ENCODE peak calls at places on chromosomes 1 and 21, in six cellular contexts. One of them, this sample, is unnamed.

GRCh38 chr1:67540733-67541125 is 110.5 kb upstream of the SERBP1 start:
- DNase-seq in LoVo: no peak
- DNase-seq in AG09319: no peak
- DNase-seq in stimulated activated effector memory CD8-positive, alpha-beta T cell treated with anti-CD3 and anti-CD28 coated beads, Interleukin-12 subunit alpha, Interleukin-12 subunit beta, amount 100 ng/mL, for 72 hours: no peak
- DNase-seq in AG08395: no peak
- DNase-seq in Right ventricle myocardium superior: no peak
- DNase-seq in this sample: no peak

GRCh38 chr1:203172184-203173115 is 3.2 kb downstream of the MYBPH start:
- DNase-seq in stimulated activated effector memory CD8-positive, alpha-beta T cell treated with anti-CD3 and anti-CD28 coated beads, Interleukin-12 subunit alpha, Interleukin-12 subunit beta, amount 100 ng/mL, for 72 hours: peak; percentile 49
- DNase-seq in Right ventricle myocardium superior: peak; percentile 65
- DNase-seq in AG08395: peak; percentile 83
- DNase-seq in AG09319: no peak
- DNase-seq in LoVo: peak; percentile 44
- DNase-seq in this sample: peak; percentile 43

GRCh38 chr21:32483293-32483595 is 70.7 kb downstream of the EVA1C start:
- DNase-seq in Right ventricle myocardium superior: no peak
- DNase-seq in stimulated activated effector memory CD8-positive, alpha-beta T cell treated with anti-CD3 and anti-CD28 coated beads, Interleukin-12 subunit alpha, Interleukin-12 subunit beta, amount 100 ng/mL, for 72 hours: no peak
- DNase-seq in AG08395: no peak
- DNase-seq in AG09319: no peak
- DNase-seq in LoVo: no peak
- DNase-seq in this sample: no peak

GRCh38 chr1:38045431-38046332 is 911 bp downstream of the POU3F1 start:
- DNase-seq in AG08395: no peak
- DNase-seq in stimulated activated effector memory CD8-positive, alpha-beta T cell treated with anti-CD3 and anti-CD28 coated beads, Interleukin-12 subunit alpha, Interleukin-12 subunit beta, amount 100 ng/mL, for 72 hours: no peak
- DNase-seq in AG09319: no peak
- DNase-seq in LoVo: no peak
- DNase-seq in Right ventricle myocardium superior: peak; percentile 46
- DNase-seq in this sample: no peak

GRCh38 chr1:63898428-63899220 is 124.8 kb downstream of the ROR1 start:
- DNase-seq in Right ventricle myocardium superior: no peak
- DNase-seq in AG08395: no peak
- DNase-seq in stimulated activated effector memory CD8-positive, alpha-beta T cell treated with anti-CD3 and anti-CD28 coated beads, Interleukin-12 subunit alpha, Interleukin-12 subunit beta, amount 100 ng/mL, for 72 hours: no peak
- DNase-seq in AG09319: no peak
- DNase-seq in LoVo: no peak
- DNase-seq in this sample: no peak

GRCh38 chr1:31587720-31588423 is 11.6 kb downstream of the TINAGL1 start:
- DNase-seq in AG09319: no peak
- DNase-seq in Right ventricle myocardium superior: peak; percentile 81
- DNase-seq in AG08395: peak; percentile 65
- DNase-seq in stimulated activated effector memory CD8-positive, alpha-beta T cell treated with anti-CD3 and anti-CD28 coated beads, Interleukin-12 subunit alpha, Interleukin-12 subunit beta, amount 100 ng/mL, for 72 hours: peak; percentile 41
- DNase-seq in LoVo: peak; percentile 71
- DNase-seq in this sample: peak; percentile 48

GRCh38 chr1:42784946-42785693 is at the start of gene TMEM269:
- DNase-seq in Right ventricle myocardium superior: peak; percentile 55
- DNase-seq in AG09319: no peak
- DNase-seq in LoVo: no peak
- DNase-seq in AG08395: peak; percentile 36
- DNase-seq in stimulated activated effector memory CD8-positive, alpha-beta T cell treated with anti-CD3 and anti-CD28 coated beads, Interleukin-12 subunit alpha, Interleukin-12 subunit beta, amount 100 ng/mL, for 72 hours: peak; percentile 14
- DNase-seq in this sample: no peak

GRCh38 chr1:18951818-18952391 is 4.6 kb downstream of the IFFO2 start:
- DNase-seq in AG08395: no peak
- DNase-seq in Right ventricle myocardium superior: no peak
- DNase-seq in AG09319: no peak
- DNase-seq in stimulated activated effector memory CD8-positive, alpha-beta T cell treated with anti-CD3 and anti-CD28 coated beads, Interleukin-12 subunit alpha, Interleukin-12 subunit beta, amount 100 ng/mL, for 72 hours: peak; percentile 81
- DNase-seq in LoVo: no peak
- DNase-seq in this sample: no peak

GRCh38 chr1:238063454-238063853 is 172.7 kb upstream of the ZP4 start:
- DNase-seq in AG09319: no peak
- DNase-seq in stimulated activated effector memory CD8-positive, alpha-beta T cell treated with anti-CD3 and anti-CD28 coated beads, Interleukin-12 subunit alpha, Interleukin-12 subunit beta, amount 100 ng/mL, for 72 hours: no peak
- DNase-seq in LoVo: peak; percentile 32
- DNase-seq in AG08395: no peak
- DNase-seq in Right ventricle myocardium superior: no peak
- DNase-seq in this sample: no peak

GRCh38 chr1:175818929-175819328 is 75.5 kb upstream of the TNR start:
- DNase-seq in AG09319: no peak
- DNase-seq in AG08395: no peak
- DNase-seq in LoVo: no peak
- DNase-seq in Right ventricle myocardium superior: no peak
- DNase-seq in stimulated activated effector memory CD8-positive, alpha-beta T cell treated with anti-CD3 and anti-CD28 coated beads, Interleukin-12 subunit alpha, Interleukin-12 subunit beta, amount 100 ng/mL, for 72 hours: no peak
- DNase-seq in this sample: no peak

GRCh38 chr21:44535963-44536362 is 4.0 kb downstream of the KRTAP10-1 start:
- DNase-seq in AG08395: no peak
- DNase-seq in AG09319: no peak
- DNase-seq in Right ventricle myocardium superior: peak; percentile 25
- DNase-seq in LoVo: no peak
- DNase-seq in stimulated activated effector memory CD8-positive, alpha-beta T cell treated with anti-CD3 and anti-CD28 coated beads, Interleukin-12 subunit alpha, Interleukin-12 subunit beta, amount 100 ng/mL, for 72 hours: no peak
- DNase-seq in this sample: no peak

GRCh38 chr1:188706742-188707141 is 1770.9 kb downstream of the BRINP3 start:
- DNase-seq in stimulated activated effector memory CD8-positive, alpha-beta T cell treated with anti-CD3 and anti-CD28 coated beads, Interleukin-12 subunit alpha, Interleukin-12 subunit beta, amount 100 ng/mL, for 72 hours: no peak
- DNase-seq in AG09319: no peak
- DNase-seq in AG08395: no peak
- DNase-seq in LoVo: peak; percentile 61
- DNase-seq in Right ventricle myocardium superior: no peak
- DNase-seq in this sample: peak; percentile 90

GRCh38 chr1:234726359-234726836 is 116.4 kb upstream of the IRF2BP2 start:
- DNase-seq in AG08395: no peak
- DNase-seq in Right ventricle myocardium superior: no peak
- DNase-seq in AG09319: no peak
- DNase-seq in stimulated activated effector memory CD8-positive, alpha-beta T cell treated with anti-CD3 and anti-CD28 coated beads, Interleukin-12 subunit alpha, Interleukin-12 subunit beta, amount 100 ng/mL, for 72 hours: no peak
- DNase-seq in LoVo: no peak
- DNase-seq in this sample: no peak

GRCh38 chr1:117048431-117049133 is 11.5 kb upstream of the TTF2 start:
- DNase-seq in AG09319: no peak
- DNase-seq in Right ventricle myocardium superior: no peak
- DNase-seq in LoVo: no peak
- DNase-seq in stimulated activated effector memory CD8-positive, alpha-beta T cell treated with anti-CD3 and anti-CD28 coated beads, Interleukin-12 subunit alpha, Interleukin-12 subunit beta, amount 100 ng/mL, for 72 hours: no peak
- DNase-seq in AG08395: no peak
- DNase-seq in this sample: no peak

GRCh38 chr1:76961181-76961580 is 93.9 kb downstream of the ST6GALNAC5 start:
- DNase-seq in stimulated activated effector memory CD8-positive, alpha-beta T cell treated with anti-CD3 and anti-CD28 coated beads, Interleukin-12 subunit alpha, Interleukin-12 subunit beta, amount 100 ng/mL, for 72 hours: no peak
- DNase-seq in LoVo: no peak
- DNase-seq in AG08395: peak; percentile 68
- DNase-seq in AG09319: no peak
- DNase-seq in Right ventricle myocardium superior: no peak
- DNase-seq in this sample: no peak

GRCh38 chr1:22749919-22750670 is 39.5 kb downstream of the EPHB2 start:
- DNase-seq in AG09319: peak; percentile 73
- DNase-seq in AG08395: peak; percentile 88
- DNase-seq in LoVo: peak; percentile 25
- DNase-seq in Right ventricle myocardium superior: no peak
- DNase-seq in stimulated activated effector memory CD8-positive, alpha-beta T cell treated with anti-CD3 and anti-CD28 coated beads, Interleukin-12 subunit alpha, Interleukin-12 subunit beta, amount 100 ng/mL, for 72 hours: no peak
- DNase-seq in this sample: peak; percentile 17

GRCh38 chr1:112710586-112710985 is 3.7 kb upstream of the RHOC start:
- DNase-seq in AG08395: no peak
- DNase-seq in AG09319: no peak
- DNase-seq in LoVo: no peak
- DNase-seq in Right ventricle myocardium superior: no peak
- DNase-seq in stimulated activated effector memory CD8-positive, alpha-beta T cell treated with anti-CD3 and anti-CD28 coated beads, Interleukin-12 subunit alpha, Interleukin-12 subunit beta, amount 100 ng/mL, for 72 hours: no peak
- DNase-seq in this sample: no peak

GRCh38 chr21:21003701-21004100 is 5.5 kb downstream of the NCAM2 start:
- DNase-seq in LoVo: no peak
- DNase-seq in Right ventricle myocardium superior: no peak
- DNase-seq in AG08395: peak; percentile 8
- DNase-seq in AG09319: no peak
- DNase-seq in stimulated activated effector memory CD8-positive, alpha-beta T cell treated with anti-CD3 and anti-CD28 coated beads, Interleukin-12 subunit alpha, Interleukin-12 subunit beta, amount 100 ng/mL, for 72 hours: no peak
- DNase-seq in this sample: peak; percentile 47

GRCh38 chr21:25733859-25734653 is 648 bp downstream of the ATP5PF start:
- DNase-seq in stimulated activated effector memory CD8-positive, alpha-beta T cell treated with anti-CD3 and anti-CD28 coated beads, Interleukin-12 subunit alpha, Interleukin-12 subunit beta, amount 100 ng/mL, for 72 hours: no peak
- DNase-seq in AG09319: no peak
- DNase-seq in LoVo: peak; percentile 30
- DNase-seq in AG08395: peak; percentile 10
- DNase-seq in Right ventricle myocardium superior: no peak
- DNase-seq in this sample: no peak

GRCh38 chr1:38006008-38006828 is 904 bp upstream of the FHL3 start:
- DNase-seq in AG08395: no peak
- DNase-seq in LoVo: no peak
- DNase-seq in AG09319: no peak
- DNase-seq in stimulated activated effector memory CD8-positive, alpha-beta T cell treated with anti-CD3 and anti-CD28 coated beads, Interleukin-12 subunit alpha, Interleukin-12 subunit beta, amount 100 ng/mL, for 72 hours: no peak
- DNase-seq in Right ventricle myocardium superior: peak; percentile 68
- DNase-seq in this sample: no peak